ENCODE peak calls at places on chromosome 15, in nine cellular contexts. F, W, M, N, B, J, I, L and O are unnamed samples.

GRCh38 chr15:40819048-40819447 is 9.5 kb downstream of the PPP1R14D start:
- DNase-seq in N (no peak), J (no peak), F (no peak), M (no peak), W (no peak), I (no peak), B (no peak), L (no peak), O (no peak)

GRCh38 chr15:29132110-29132420 is 137.6 kb downstream of the NSMCE3 start:
- DNase-seq in W (peak), J (no peak), F (no peak), B (no peak), M (no peak), L (no peak), I (no peak), N (no peak), O (no peak)

GRCh38 chr15:84715442-84716035 is 400 bp downstream of the SEC11A start:
- DNase-seq in B (no peak), N (no peak), I (peak), L (peak), W (no peak), M (peak), F (no peak), J (peak), O (peak)

GRCh38 chr15:27990411-27991338 is 108.4 kb downstream of the OCA2 start:
- DNase-seq in I (no peak), F (no peak), W (no peak), J (no peak), B (no peak), N (no peak), M (no peak), L (no peak), O (no peak)

GRCh38 chr15:72733941-72734738 is 48.1 kb downstream of the BBS4 start:
- DNase-seq in M (no peak), I (no peak), N (no peak), F (no peak), W (no peak), J (no peak), B (no peak), L (no peak), O (no peak)

GRCh38 chr15:83446904-83447708 is at the start of gene SH3GL3:
- DNase-seq in M (peak), F (peak), L (peak), W (peak), J (peak), B (peak), N (peak), I (peak), O (peak)

GRCh38 chr15:37574985-37575384 is 359.5 kb upstream of the TMCO5A start:
- DNase-seq in F (no peak), L (no peak), I (no peak), J (no peak), M (no peak), N (peak), B (no peak), W (no peak), O (no peak)

GRCh38 chr15:47609693-47610092 is 107.6 kb upstream of the SEMA6D start:
- DNase-seq in M (no peak), F (no peak), B (no peak), L (no peak), J (no peak), I (no peak), N (no peak), W (no peak), O (no peak)

GRCh38 chr15:25244731-25245585 is 193.9 kb downstream of the UBE3A start:
- DNase-seq in W (no peak), I (peak), L (no peak), M (no peak), N (no peak), B (no peak), J (peak), F (no peak), O (no peak)

GRCh38 chr15:85458764-85459163 is 78.4 kb downstream of the AKAP13 start:
- DNase-seq in L (no peak), N (no peak), J (no peak), W (no peak), F (no peak), I (no peak), M (no peak), B (no peak), O (no peak)

GRCh38 chr15:66284276-66284675 is 9.1 kb upstream of the DIS3L start:
- DNase-seq in F (no peak), I (no peak), M (no peak), B (no peak), N (no peak), L (no peak), W (no peak), J (no peak), O (no peak)

GRCh38 chr15:67755264-67755663 is 70.0 kb upstream of the SKOR1 start:
- DNase-seq in J (no peak), I (no peak), F (no peak), B (no peak), L (no peak), N (no peak), M (no peak), W (no peak), O (no peak)

DNA sequence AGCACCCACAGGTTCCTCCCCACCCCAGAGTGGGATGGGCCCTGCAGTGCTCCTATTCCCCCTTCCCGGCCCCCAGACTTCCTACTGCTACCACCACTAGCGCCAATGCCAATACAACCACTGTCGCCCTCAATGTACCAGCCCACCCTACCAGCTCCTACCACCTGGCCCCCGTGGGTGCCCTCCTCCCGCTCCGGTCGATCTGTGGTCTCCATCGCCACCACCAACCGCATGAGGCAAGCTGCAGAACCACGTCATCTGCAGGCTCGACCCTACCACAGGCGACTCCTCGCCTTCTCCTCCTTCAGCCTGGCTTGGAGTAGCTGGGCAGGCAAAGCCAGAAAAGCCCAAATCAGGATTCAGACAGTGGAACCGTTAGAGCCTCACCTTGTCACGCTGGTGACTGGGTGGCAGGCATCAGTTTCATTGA is 179.3 kb downstream of the POTEB3 start:
- DNase-seq in W (peak), F (no peak), N (no peak), L (no peak), I (peak), M (no peak), B (no peak), J (no peak), O (no peak)
- TF ChIP-seq POLR2A in W (no peak), F (no peak), N (no peak), L (no peak), I (no peak), M (no peak), B (no peak), J (no peak), O (no peak)

DNA sequence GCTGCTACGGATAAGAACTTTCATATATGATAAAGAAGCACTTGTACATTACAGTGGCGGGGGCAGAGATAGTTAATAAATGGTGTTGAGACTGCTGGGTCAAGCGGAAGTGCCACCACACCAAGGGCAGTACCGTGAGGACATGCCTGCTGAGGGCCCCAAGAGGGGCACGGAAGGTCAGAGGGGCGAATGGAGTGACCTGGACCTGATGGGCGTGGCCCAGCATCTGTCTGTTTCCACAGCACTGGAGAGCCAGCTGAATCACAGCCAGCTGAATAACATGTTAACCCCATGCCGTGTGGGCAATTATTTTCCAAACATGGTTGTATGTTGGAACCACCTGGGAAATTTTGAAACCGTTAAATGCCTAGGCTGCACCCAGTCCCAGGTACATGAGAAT is 37.2 kb downstream of the ANKDD1A start:
- DNase-seq in L (no peak), F (no peak), J (no peak), I (no peak), M (no peak), B (no peak), W (no peak), N (no peak), O (no peak)
- TF ChIP-seq POLR2A in L (no peak), F (no peak), J (no peak), I (no peak), M (no peak), B (no peak), W (no peak), N (no peak), O (no peak)

GRCh38 chr15:98649996-98650870 is 1.9 kb downstream of the IGF1R start:
- DNase-seq in J (peak), F (peak), L (peak), W (peak), I (peak), B (no peak), N (no peak), M (peak), O (peak)
- TF ChIP-seq POLR2A in J (peak), F (no peak), L (no peak), W (peak), I (no peak), B (no peak), N (no peak), M (no peak), O (no peak)

DNA sequence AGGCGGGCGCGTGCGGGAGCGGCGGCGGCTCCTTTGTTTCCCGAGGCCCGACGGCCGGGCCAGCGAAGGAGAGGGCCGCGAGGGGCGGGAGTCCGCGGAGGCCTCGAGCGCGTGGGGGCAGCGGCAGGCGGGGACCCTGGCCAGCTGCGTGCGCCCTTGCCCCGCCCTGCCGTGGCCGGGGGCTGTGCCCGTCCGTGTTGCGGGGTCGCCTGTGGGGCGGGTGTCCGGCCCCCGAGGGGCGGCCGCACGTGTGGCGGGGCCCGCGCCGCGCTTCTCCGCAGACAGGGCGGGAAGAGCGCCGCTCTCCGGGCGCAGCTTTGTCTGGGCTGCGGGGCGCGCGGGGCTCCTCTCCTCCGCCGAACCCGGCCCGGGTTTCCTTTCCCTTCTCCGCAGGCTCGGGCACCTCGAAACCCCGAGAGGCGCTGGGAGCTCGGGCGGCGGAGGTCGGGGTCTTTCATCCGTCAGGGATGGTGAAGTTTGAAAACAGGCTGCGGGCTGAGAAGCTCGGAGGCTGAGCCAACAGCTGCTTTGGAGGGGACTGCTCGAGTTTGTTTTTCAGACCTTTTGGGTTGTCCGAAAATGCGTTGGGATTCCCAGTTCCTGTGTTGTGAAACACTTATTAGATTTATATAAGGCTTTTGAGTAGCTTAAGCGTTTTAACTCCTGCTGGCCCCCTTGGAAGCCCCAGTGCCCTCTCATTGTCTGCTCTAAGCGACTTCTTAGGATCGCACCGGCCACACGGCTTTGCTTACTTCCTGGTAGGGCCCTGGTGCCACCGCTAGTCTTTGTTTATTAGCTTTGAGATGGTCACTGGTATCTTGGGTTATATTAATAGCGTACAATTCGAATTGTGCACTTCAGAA is 817 bp downstream of the USP3 start:
- DNase-seq in F (no peak), W (peak), N (no peak), J (peak), L (peak), I (peak), B (no peak), M (peak), O (peak)
- TF ChIP-seq POLR2A in F (no peak), W (no peak), N (peak), J (peak), L (no peak), I (no peak), B (no peak), M (no peak), O (peak)

GRCh38 chr15:38671675-38672141 is 107.1 kb upstream of the RASGRP1 start:
- DNase-seq in N (no peak), B (no peak), J (no peak), M (no peak), L (peak), W (no peak), F (no peak), I (no peak), O (no peak)
- TF ChIP-seq POLR2A in N (no peak), B (no peak), J (no peak), M (no peak), L (no peak), W (no peak), F (no peak), I (no peak), O (no peak)

DNA sequence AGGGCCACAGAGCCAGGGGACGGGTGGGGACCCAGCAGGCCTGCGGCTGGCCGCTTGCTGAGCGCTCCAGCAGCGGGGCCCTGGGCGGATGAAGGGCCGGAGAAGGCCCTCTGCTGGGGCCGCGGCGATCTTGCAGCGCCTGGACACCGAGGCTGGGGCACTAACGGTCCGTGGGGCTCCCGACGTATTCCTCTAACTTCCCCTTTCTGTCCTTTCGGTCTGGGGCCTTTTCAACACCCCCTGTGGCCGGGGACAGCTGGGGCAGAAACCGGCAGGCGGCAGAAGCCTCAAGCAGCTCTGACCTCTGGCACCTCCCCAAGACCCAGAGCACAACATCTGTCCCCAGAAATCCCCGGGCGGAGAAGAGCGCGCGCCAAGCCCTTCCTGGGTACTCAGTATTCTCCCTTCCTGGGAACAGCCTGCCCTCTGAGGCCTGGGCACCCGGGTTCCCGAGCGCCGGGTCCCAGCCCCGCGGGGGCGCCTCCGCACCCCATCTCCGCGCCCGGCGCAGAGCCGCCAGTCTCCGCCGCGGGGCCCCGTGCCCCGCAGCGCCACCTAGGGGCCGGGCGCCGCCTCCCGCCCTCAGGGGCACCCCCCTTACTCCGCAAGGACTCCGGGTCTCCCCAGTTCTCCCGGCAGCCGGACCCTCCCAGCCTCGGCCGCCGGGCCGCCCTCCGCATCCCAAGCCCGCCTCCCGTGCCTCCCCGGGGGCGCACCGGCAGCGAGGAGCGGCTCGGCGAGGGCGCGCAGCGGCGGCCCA is 587 bp upstream of the SLCO3A1 start:
- DNase-seq in L (peak), B (no peak), I (peak), N (peak), F (peak), M (peak), W (peak), J (peak), O (peak)
- TF ChIP-seq POLR2A in L (no peak), B (peak), I (no peak), N (no peak), F (no peak), M (no peak), W (no peak), J (peak), O (peak)

DNA sequence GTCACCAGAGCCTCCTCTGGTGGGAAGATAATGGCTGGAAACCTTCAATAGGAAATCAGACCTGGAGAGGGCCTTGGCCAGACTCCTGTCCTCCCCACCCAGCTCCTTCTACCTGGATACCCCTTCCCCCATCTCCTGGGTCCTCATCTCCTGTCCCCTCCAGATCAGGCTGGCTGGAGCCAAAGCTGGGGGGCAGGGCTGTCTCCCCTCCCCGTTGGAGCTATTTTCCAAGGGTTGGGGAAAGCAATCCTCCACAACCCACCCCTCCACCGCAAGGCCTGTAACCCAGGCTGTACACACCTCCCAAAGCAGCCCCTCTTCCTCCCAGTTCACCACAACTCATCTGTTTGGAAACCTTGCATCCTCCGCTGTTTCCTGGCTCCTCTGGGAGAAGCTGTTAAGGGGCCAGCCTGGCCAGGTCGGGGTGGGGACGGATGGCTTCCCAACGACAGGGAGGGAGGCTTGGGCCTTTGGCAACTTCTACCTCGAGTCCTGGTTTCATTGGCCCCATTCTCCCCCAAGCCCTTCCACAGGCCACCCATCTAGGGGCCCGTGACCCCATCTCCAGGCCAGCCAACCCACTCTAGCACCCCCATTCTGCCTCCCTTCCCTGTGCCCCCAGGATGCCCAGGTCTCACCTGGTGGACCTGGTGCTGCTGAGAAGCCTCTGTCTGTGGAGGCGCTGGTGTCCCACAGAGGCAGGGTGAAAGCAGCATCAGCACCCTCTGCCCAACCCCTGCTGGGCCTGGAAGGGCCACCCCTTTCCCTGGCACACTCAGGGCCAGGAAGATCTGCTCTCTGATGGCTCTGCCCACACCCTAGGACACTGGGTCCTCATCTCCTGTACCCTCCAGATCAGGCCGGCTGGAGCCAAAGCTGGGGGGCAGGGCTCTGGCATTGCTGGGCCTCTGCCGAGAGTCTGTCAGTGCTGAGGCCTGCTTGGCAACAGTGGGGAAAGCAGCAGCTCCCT is 22.1 kb upstream of the GOLGA6C start:
- DNase-seq in W (no peak), L (no peak), F (no peak), I (peak), J (no peak), B (no peak), M (peak), N (no peak), O (no peak)
- TF ChIP-seq POLR2A in W (no peak), L (no peak), F (no peak), I (no peak), J (no peak), B (no peak), M (no peak), N (no peak), O (no peak)

DNA sequence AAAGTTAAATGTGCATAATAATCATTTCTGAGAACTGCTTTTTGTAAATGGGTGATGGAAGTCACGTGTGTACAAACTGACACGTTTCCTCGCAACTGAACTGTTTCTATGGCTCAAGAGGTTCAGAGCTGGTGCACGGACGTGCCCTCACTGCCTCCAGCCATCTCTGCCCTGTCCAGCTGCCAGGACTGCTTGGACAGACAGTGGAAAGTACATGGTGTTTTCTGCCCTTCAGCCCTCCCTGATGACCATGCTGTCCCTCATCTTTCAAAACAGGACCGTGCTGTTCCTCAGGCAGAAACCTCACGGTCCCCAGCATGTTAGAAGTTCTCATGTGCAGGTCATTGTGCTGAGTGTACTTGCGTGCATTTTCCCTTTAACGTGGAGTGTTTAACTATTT is 38.7 kb downstream of the GJD2 start:
- DNase-seq in F (no peak), N (no peak), B (no peak), M (no peak), W (no peak), L (no peak), I (peak), J (peak), O (no peak)
- TF ChIP-seq POLR2A in F (no peak), N (no peak), B (no peak), M (no peak), W (no peak), L (no peak), I (no peak), J (no peak), O (no peak)